ENCODE peak calls at places on chromosomes 6 and 20, in eight cellular contexts. One of them, this sample, is unnamed.

GRCh38 chr20:48749437-48749836 is 78.4 kb downstream of the PREX1 start:
- DNase-seq in iris pigment epithelial cell: no peak
- DNase-seq in Calu3: no peak
- DNase-seq in fibroblast of pulmonary artery: no peak
- DNase-seq in activated gamma-delta T cell treated with Interleukin-2 at 50 U/mL for 16 hours: no peak
- DNase-seq in NCI-H1092 treated with DMSO at 0.1 percent for 48 hours: no peak
- DNase-seq in mucosa of gallbladder: no peak
- DNase-seq in occipital lobe: no peak
- DNase-seq in this sample: no peak

GRCh38 chr6:138601128-138601527 is 101.8 kb upstream of the NHSL1 start:
- DNase-seq in iris pigment epithelial cell: peak; percentile 77
- DNase-seq in Calu3: no peak
- DNase-seq in fibroblast of pulmonary artery: peak; percentile 49
- DNase-seq in activated gamma-delta T cell treated with Interleukin-2 at 50 U/mL for 16 hours: no peak
- DNase-seq in NCI-H1092 treated with DMSO at 0.1 percent for 48 hours: no peak
- DNase-seq in mucosa of gallbladder: no peak
- DNase-seq in occipital lobe: no peak
- DNase-seq in this sample: no peak

GRCh38 chr20:34637245-34638185 is 39.4 kb downstream of the PIGU start:
- DNase-seq in iris pigment epithelial cell: peak; percentile 91
- DNase-seq in Calu3: no peak
- DNase-seq in fibroblast of pulmonary artery: peak; percentile 91
- DNase-seq in activated gamma-delta T cell treated with Interleukin-2 at 50 U/mL for 16 hours: no peak
- DNase-seq in NCI-H1092 treated with DMSO at 0.1 percent for 48 hours: no peak
- DNase-seq in mucosa of gallbladder: peak; percentile 30
- DNase-seq in occipital lobe: peak; percentile 44
- DNase-seq in this sample: no peak

GRCh38 chr20:61644387-61645076 is 392.5 kb downstream of the CDH4 start:
- DNase-seq in iris pigment epithelial cell: no peak
- DNase-seq in Calu3: no peak
- DNase-seq in fibroblast of pulmonary artery: no peak
- DNase-seq in activated gamma-delta T cell treated with Interleukin-2 at 50 U/mL for 16 hours: no peak
- DNase-seq in NCI-H1092 treated with DMSO at 0.1 percent for 48 hours: no peak
- DNase-seq in mucosa of gallbladder: no peak
- DNase-seq in occipital lobe: no peak
- DNase-seq in this sample: no peak

GRCh38 chr20:21238400-21238799 is 64.7 kb upstream of the XRN2 start:
- DNase-seq in iris pigment epithelial cell: no peak
- DNase-seq in Calu3: no peak
- DNase-seq in fibroblast of pulmonary artery: no peak
- DNase-seq in activated gamma-delta T cell treated with Interleukin-2 at 50 U/mL for 16 hours: no peak
- DNase-seq in NCI-H1092 treated with DMSO at 0.1 percent for 48 hours: no peak
- DNase-seq in mucosa of gallbladder: no peak
- DNase-seq in occipital lobe: no peak
- DNase-seq in this sample: no peak

GRCh38 chr6:130937942-130938604 is 110.9 kb downstream of the SMLR1 start:
- DNase-seq in iris pigment epithelial cell: peak; percentile 35
- DNase-seq in Calu3: peak; percentile 66
- DNase-seq in fibroblast of pulmonary artery: peak; percentile 47
- DNase-seq in activated gamma-delta T cell treated with Interleukin-2 at 50 U/mL for 16 hours: no peak
- DNase-seq in NCI-H1092 treated with DMSO at 0.1 percent for 48 hours: no peak
- DNase-seq in mucosa of gallbladder: no peak
- DNase-seq in occipital lobe: no peak
- DNase-seq in this sample: no peak

GRCh38 chr20:46305331-46305972 is 2.8 kb downstream of the CDH22 start:
- DNase-seq in iris pigment epithelial cell: no peak
- DNase-seq in Calu3: no peak
- DNase-seq in fibroblast of pulmonary artery: no peak
- DNase-seq in activated gamma-delta T cell treated with Interleukin-2 at 50 U/mL for 16 hours: no peak
- DNase-seq in NCI-H1092 treated with DMSO at 0.1 percent for 48 hours: no peak
- DNase-seq in mucosa of gallbladder: peak; percentile 14
- DNase-seq in occipital lobe: no peak
- DNase-seq in this sample: no peak

GRCh38 chr6:138188278-138188923 is 26.7 kb downstream of the ARFGEF3 start:
- DNase-seq in iris pigment epithelial cell: no peak
- DNase-seq in Calu3: peak; percentile 19
- DNase-seq in fibroblast of pulmonary artery: no peak
- DNase-seq in activated gamma-delta T cell treated with Interleukin-2 at 50 U/mL for 16 hours: no peak
- DNase-seq in NCI-H1092 treated with DMSO at 0.1 percent for 48 hours: peak; percentile 59
- DNase-seq in mucosa of gallbladder: peak; percentile 29
- DNase-seq in occipital lobe: no peak
- DNase-seq in this sample: no peak

GRCh38 chr6:75412937-75413662 is 80.5 kb downstream of the FILIP1 start:
- DNase-seq in iris pigment epithelial cell: peak; percentile 93
- DNase-seq in Calu3: no peak
- DNase-seq in fibroblast of pulmonary artery: peak; percentile 58
- DNase-seq in activated gamma-delta T cell treated with Interleukin-2 at 50 U/mL for 16 hours: no peak
- DNase-seq in NCI-H1092 treated with DMSO at 0.1 percent for 48 hours: no peak
- DNase-seq in mucosa of gallbladder: no peak
- DNase-seq in occipital lobe: no peak
- DNase-seq in this sample: no peak

GRCh38 chr20:46558511-46558959 is 8.1 kb upstream of the OCSTAMP start:
- DNase-seq in iris pigment epithelial cell: peak; percentile 94
- DNase-seq in Calu3: peak; percentile 66
- DNase-seq in fibroblast of pulmonary artery: peak; percentile 76
- DNase-seq in activated gamma-delta T cell treated with Interleukin-2 at 50 U/mL for 16 hours: no peak
- DNase-seq in NCI-H1092 treated with DMSO at 0.1 percent for 48 hours: no peak
- DNase-seq in mucosa of gallbladder: no peak
- DNase-seq in occipital lobe: peak; percentile 16
- DNase-seq in this sample: no peak

GRCh38 chr6:98641929-98642328 is 192.4 kb upstream of the POU3F2 start:
- DNase-seq in iris pigment epithelial cell: no peak
- DNase-seq in Calu3: peak; percentile 2
- DNase-seq in fibroblast of pulmonary artery: no peak
- DNase-seq in activated gamma-delta T cell treated with Interleukin-2 at 50 U/mL for 16 hours: no peak
- DNase-seq in NCI-H1092 treated with DMSO at 0.1 percent for 48 hours: no peak
- DNase-seq in mucosa of gallbladder: no peak
- DNase-seq in occipital lobe: peak; percentile 18
- DNase-seq in this sample: no peak

GRCh38 chr20:38171301-38172010 is 6.4 kb upstream of the TGM2 start:
- DNase-seq in iris pigment epithelial cell: peak; percentile 43
- DNase-seq in Calu3: no peak
- DNase-seq in fibroblast of pulmonary artery: no peak
- DNase-seq in activated gamma-delta T cell treated with Interleukin-2 at 50 U/mL for 16 hours: no peak
- DNase-seq in NCI-H1092 treated with DMSO at 0.1 percent for 48 hours: peak; percentile 4
- DNase-seq in mucosa of gallbladder: no peak
- DNase-seq in occipital lobe: no peak
- DNase-seq in this sample: no peak

GRCh38 chr6:151690768-151691562 is 116.5 kb upstream of the ESR1 start:
- DNase-seq in iris pigment epithelial cell: no peak
- DNase-seq in Calu3: no peak
- DNase-seq in fibroblast of pulmonary artery: peak; percentile 17
- DNase-seq in activated gamma-delta T cell treated with Interleukin-2 at 50 U/mL for 16 hours: no peak
- DNase-seq in NCI-H1092 treated with DMSO at 0.1 percent for 48 hours: no peak
- DNase-seq in mucosa of gallbladder: no peak
- DNase-seq in occipital lobe: no peak
- DNase-seq in this sample: peak; percentile 83